ENCODE peak calls at places on chromosome 6, in four cellular contexts. One of them, this sample, is unnamed.

GRCh38 chr6:123759472-123759871 is 44.2 kb upstream of the NKAIN2 start:
- DNase-seq in heart left ventricle: no peak
- DNase-seq in neural crest cell: no peak
- DNase-seq in tibial nerve: no peak
- DNase-seq in this sample: no peak

GRCh38 chr6:135817035-135817434 is 34.5 kb upstream of the PDE7B start:
- DNase-seq in neural crest cell: no peak
- DNase-seq in heart left ventricle: no peak
- DNase-seq in tibial nerve: no peak
- DNase-seq in this sample: no peak

GRCh38 chr6:126682440-126682839 is 342.5 kb downstream of the CENPW start:
- DNase-seq in tibial nerve: no peak
- DNase-seq in neural crest cell: no peak
- DNase-seq in heart left ventricle: no peak
- DNase-seq in this sample: peak; percentile 22

GRCh38 chr6:109369724-109370123 is 12.5 kb downstream of the CD164 start:
- DNase-seq in heart left ventricle: no peak
- DNase-seq in tibial nerve: no peak
- DNase-seq in neural crest cell: no peak
- DNase-seq in this sample: no peak

GRCh38 chr6:138343112-138343511 is 34.6 kb upstream of the SMIM28 start:
- DNase-seq in tibial nerve: no peak
- DNase-seq in neural crest cell: no peak
- DNase-seq in heart left ventricle: no peak
- DNase-seq in this sample: no peak

GRCh38 chr6:53377793-53378192 is 29.0 kb upstream of the ELOVL5 start:
- DNase-seq in neural crest cell: no peak
- DNase-seq in heart left ventricle: no peak
- DNase-seq in tibial nerve: no peak
- DNase-seq in this sample: no peak

GRCh38 chr6:72262254-72262653 is 359.6 kb upstream of the KCNQ5 start:
- DNase-seq in heart left ventricle: no peak
- DNase-seq in neural crest cell: no peak
- DNase-seq in tibial nerve: no peak
- DNase-seq in this sample: no peak

GRCh38 chr6:7108196-7108963 is 619 bp downstream of the RREB1 start:
- DNase-seq in heart left ventricle: peak; percentile 85
- DNase-seq in tibial nerve: no peak
- DNase-seq in neural crest cell: peak; percentile 38
- DNase-seq in this sample: peak; percentile 47

GRCh38 chr6:134519456-134519855 is 201.5 kb upstream of the SGK1 start:
- DNase-seq in tibial nerve: no peak
- DNase-seq in neural crest cell: no peak
- DNase-seq in heart left ventricle: peak; percentile 65
- DNase-seq in this sample: no peak

GRCh38 chr6:42049116-42049809 is 1.1 kb upstream of the TAF8 start:
- DNase-seq in heart left ventricle: no peak
- DNase-seq in tibial nerve: no peak
- DNase-seq in neural crest cell: no peak
- DNase-seq in this sample: no peak

GRCh38 chr6:14804444-14805210 is 441.2 kb upstream of the JARID2 start:
- DNase-seq in heart left ventricle: peak; percentile 91
- DNase-seq in tibial nerve: peak; percentile 75
- DNase-seq in neural crest cell: no peak
- DNase-seq in this sample: peak; percentile 87

GRCh38 chr6:95866732-95867131 is 149.0 kb upstream of the FUT9 start:
- DNase-seq in tibial nerve: no peak
- DNase-seq in heart left ventricle: no peak
- DNase-seq in neural crest cell: no peak
- DNase-seq in this sample: peak; percentile 1

GRCh38 chr6:84685983-84686584 is 78.3 kb downstream of the TBX18 start:
- DNase-seq in neural crest cell: peak; percentile 3
- DNase-seq in tibial nerve: no peak
- DNase-seq in heart left ventricle: no peak
- DNase-seq in this sample: peak; percentile 36

GRCh38 chr6:112511441-112511840 is 164.3 kb downstream of the RFPL4B start:
- DNase-seq in tibial nerve: no peak
- DNase-seq in neural crest cell: no peak
- DNase-seq in heart left ventricle: no peak
- DNase-seq in this sample: no peak

GRCh38 chr6:155765275-155766194 is 309.9 kb upstream of the NOX3 start:
- DNase-seq in heart left ventricle: no peak
- DNase-seq in neural crest cell: no peak
- DNase-seq in tibial nerve: no peak
- DNase-seq in this sample: peak; percentile 1

GRCh38 chr6:17393335-17394191 is at the start of gene CAP2:
- DNase-seq in neural crest cell: peak; percentile 69
- DNase-seq in tibial nerve: no peak
- DNase-seq in heart left ventricle: peak; percentile 78
- DNase-seq in this sample: no peak

GRCh38 chr6:107179004-107179403 is 63.7 kb upstream of the BEND3 start:
- DNase-seq in tibial nerve: no peak
- DNase-seq in heart left ventricle: no peak
- DNase-seq in neural crest cell: peak; percentile 12
- DNase-seq in this sample: peak; percentile 51

GRCh38 chr6:81996414-81996813 is 243.9 kb upstream of the TENT5A start:
- DNase-seq in heart left ventricle: no peak
- DNase-seq in tibial nerve: no peak
- DNase-seq in neural crest cell: no peak
- DNase-seq in this sample: peak; percentile 94

GRCh38 chr6:55898342-55898741 is 23.0 kb upstream of the BMP5 start:
- DNase-seq in tibial nerve: no peak
- DNase-seq in neural crest cell: no peak
- DNase-seq in heart left ventricle: no peak
- DNase-seq in this sample: no peak

GRCh38 chr6:48754631-48755030 is 643.6 kb upstream of the PTCHD4 start:
- DNase-seq in tibial nerve: no peak
- DNase-seq in neural crest cell: no peak
- DNase-seq in heart left ventricle: no peak
- DNase-seq in this sample: no peak

GRCh38 chr6:45590751-45591184 is 213.0 kb upstream of the SUPT3H start:
- DNase-seq in heart left ventricle: no peak
- DNase-seq in tibial nerve: no peak
- DNase-seq in neural crest cell: no peak
- DNase-seq in this sample: peak; percentile 75

GRCh38 chr6:25670208-25670607 is 18.2 kb downstream of the SCGN start:
- DNase-seq in heart left ventricle: no peak
- DNase-seq in neural crest cell: no peak
- DNase-seq in tibial nerve: no peak
- DNase-seq in this sample: no peak

GRCh38 chr6:129959358-129959930 is 58.9 kb upstream of the L3MBTL3 start:
- DNase-seq in tibial nerve: no peak
- DNase-seq in heart left ventricle: no peak
- DNase-seq in neural crest cell: no peak
- DNase-seq in this sample: no peak

GRCh38 chr6:77173472-77174074 is 289.7 kb downstream of the HTR1B start:
- DNase-seq in tibial nerve: no peak
- DNase-seq in neural crest cell: no peak
- DNase-seq in heart left ventricle: peak; percentile 20
- DNase-seq in this sample: peak; percentile 3
- TF ChIP-seq CTCF in tibial nerve: no peak
- TF ChIP-seq CTCF in neural crest cell: no peak
- TF ChIP-seq CTCF in heart left ventricle: no peak
- TF ChIP-seq CTCF in this sample: no peak

GRCh38 chr6:115629415-115629814 is 431.3 kb downstream of the FRK start:
- DNase-seq in neural crest cell: no peak
- DNase-seq in heart left ventricle: no peak
- DNase-seq in tibial nerve: no peak
- DNase-seq in this sample: no peak

GRCh38 chr6:115634131-115634530 is 426.6 kb downstream of the FRK start:
- DNase-seq in neural crest cell: no peak
- DNase-seq in heart left ventricle: no peak
- DNase-seq in tibial nerve: no peak
- DNase-seq in this sample: no peak

DNA sequence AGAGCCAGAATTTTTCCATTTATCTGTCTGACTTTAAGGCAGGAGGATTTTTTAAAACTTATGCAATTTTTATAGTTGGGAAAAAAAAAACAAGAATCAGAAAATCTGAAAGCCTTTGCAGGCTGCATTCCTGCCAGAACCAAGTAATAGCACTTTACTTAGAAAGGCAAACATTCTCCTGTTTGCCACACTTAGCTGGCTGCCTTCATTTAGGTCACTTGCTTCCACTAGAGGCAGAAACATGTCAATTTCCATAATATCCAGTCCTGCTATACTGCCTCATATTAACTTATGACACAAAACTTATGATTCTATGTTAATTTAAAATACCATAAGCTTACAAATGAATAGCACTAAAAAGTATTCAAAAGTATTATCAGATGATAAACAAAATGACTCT is 425.8 kb downstream of the FRK start:
- DNase-seq in neural crest cell: no peak
- DNase-seq in tibial nerve: no peak
- DNase-seq in heart left ventricle: no peak
- DNase-seq in this sample: no peak
- TF ChIP-seq CTCF in neural crest cell: no peak
- TF ChIP-seq CTCF in tibial nerve: no peak
- TF ChIP-seq CTCF in heart left ventricle: no peak
- TF ChIP-seq CTCF in this sample: no peak

GRCh38 chr6:36735110-36735971 is 37.7 kb downstream of the RAB44 start:
- DNase-seq in neural crest cell: no peak
- DNase-seq in tibial nerve: peak; percentile 73
- DNase-seq in heart left ventricle: peak; percentile 86
- DNase-seq in this sample: peak; percentile 76
- TF ChIP-seq CTCF in neural crest cell: no peak
- TF ChIP-seq CTCF in tibial nerve: no peak
- TF ChIP-seq CTCF in heart left ventricle: peak; percentile 8
- TF ChIP-seq CTCF in this sample: peak; percentile 30

DNA sequence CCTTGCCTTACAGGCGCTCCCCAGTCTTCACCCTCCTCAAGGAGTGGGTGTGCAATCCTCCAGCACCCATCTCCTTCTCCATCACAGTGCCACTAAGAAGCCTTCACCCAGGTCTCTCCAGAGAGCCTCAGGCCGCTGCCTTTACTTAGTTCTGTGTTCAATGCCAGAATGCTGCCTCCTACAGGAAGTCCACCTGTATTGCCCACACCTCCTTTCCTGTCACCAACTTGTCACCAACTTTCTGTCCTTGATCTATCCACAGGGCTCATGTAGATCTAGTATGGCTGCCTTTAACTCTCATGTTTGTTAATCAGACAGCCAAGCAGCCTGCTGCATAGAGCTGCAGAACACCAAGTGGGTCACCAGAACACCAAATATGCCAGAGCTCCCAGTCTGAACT is 546 bp upstream of the LST1 start:
- DNase-seq in heart left ventricle: no peak
- DNase-seq in tibial nerve: no peak
- DNase-seq in neural crest cell: no peak
- DNase-seq in this sample: peak; percentile 19
- TF ChIP-seq CTCF in heart left ventricle: no peak
- TF ChIP-seq CTCF in tibial nerve: no peak
- TF ChIP-seq CTCF in neural crest cell: peak; percentile 50
- TF ChIP-seq CTCF in this sample: peak; percentile 44

This sample was measured in fibroblast of mammary gland.